ENCODE peak calls at places on chromosomes 7 and 10, in ten cellular contexts. N, J, I, X, U, T, K, B, G and Q are unnamed samples.

GRCh38 chr7:135905355-135905754 is 71.8 kb downstream of the MTPN start:
- DNase-seq in U (no peak), N (no peak), T (no peak), G (no peak), B (no peak), I (no peak), K (no peak), J (no peak), X (no peak), Q (peak; percentile 62)

GRCh38 chr7:45573636-45574470 is at the start of gene ADCY1:
- DNase-seq in T (no peak), K (no peak), J (no peak), B (no peak), I (peak; percentile 66), U (no peak), G (no peak), N (no peak), X (no peak), Q (no peak)

GRCh38 chr7:73721237-73721848 is 1.9 kb upstream of the STX1A start:
- DNase-seq in J (no peak), I (no peak), B (peak; percentile 84), N (no peak), T (no peak), X (no peak), G (no peak), U (no peak), K (peak; percentile 64), Q (no peak)

GRCh38 chr7:158281441-158281840 is 306.2 kb downstream of the PTPRN2 start:
- DNase-seq in U (no peak), T (peak; percentile 47), K (no peak), I (no peak), B (no peak), N (no peak), G (no peak), J (no peak), X (no peak), Q (no peak)

GRCh38 chr7:104643587-104644217 is 315.3 kb downstream of the LHFPL3 start:
- DNase-seq in J (no peak), N (peak; percentile 8), K (peak; percentile 9), U (no peak), B (no peak), G (peak; percentile 11), X (no peak), I (peak; percentile 15), T (no peak), Q (no peak)

GRCh38 chr10:89235073-89235798 is 16.3 kb downstream of the LIPA start:
- DNase-seq in U (no peak), K (no peak), B (peak; percentile 42), I (no peak), X (no peak), G (no peak), N (no peak), T (peak; percentile 80), J (peak; percentile 46), Q (no peak)

GRCh38 chr10:117186832-117187615 is 10.3 kb upstream of the KCNK18 start:
- DNase-seq in J (no peak), X (no peak), N (no peak), I (no peak), G (no peak), K (no peak), T (no peak), B (no peak), U (no peak), Q (no peak)

GRCh38 chr10:110512461-110513187 is 14.9 kb downstream of the DUSP5 start:
- DNase-seq in G (no peak), K (peak; percentile 87), X (peak; percentile 79), U (no peak), N (no peak), B (no peak), J (no peak), I (peak; percentile 59), T (no peak), Q (peak; percentile 71)

GRCh38 chr10:111756541-111757061 is 427.0 kb downstream of the GPAM start:
- DNase-seq in T (no peak), U (no peak), G (peak; percentile 70), N (peak; percentile 44), X (peak; percentile 4), J (no peak), B (no peak), K (no peak), I (peak; percentile 1), Q (peak; percentile 11)

GRCh38 chr7:90618880-90619279 is 22.8 kb downstream of the CDK14 start:
- DNase-seq in G (no peak), K (no peak), X (no peak), U (no peak), J (no peak), I (no peak), B (no peak), T (no peak), N (no peak), Q (no peak)

GRCh38 chr7:100839361-100839760 is 12.0 kb upstream of the EPHB4 start:
- DNase-seq in X (no peak), T (no peak), K (no peak), U (no peak), G (no peak), N (no peak), J (no peak), I (no peak), B (no peak), Q (no peak)

GRCh38 chr7:100836812-100837098 is 9.4 kb upstream of the EPHB4 start:
- DNase-seq in B (no peak), U (no peak), G (no peak), X (no peak), T (no peak), K (no peak), N (no peak), J (no peak), I (no peak), Q (no peak)

GRCh38 chr7:100832281-100832633 is 4.9 kb upstream of the EPHB4 start:
- DNase-seq in I (no peak), X (no peak), U (no peak), N (no peak), G (no peak), B (no peak), K (no peak), T (no peak), J (no peak), Q (no peak)

GRCh38 chr7:100837099-100837836 is 9.9 kb upstream of the EPHB4 start:
- DNase-seq in G (peak; percentile 82), B (peak; percentile 91), N (no peak), I (peak; percentile 81), U (peak; percentile 68), K (peak; percentile 93), T (peak; percentile 95), X (peak; percentile 67), J (peak; percentile 93), Q (peak; percentile 80)

GRCh38 chr7:100835903-100836811 is 8.8 kb upstream of the EPHB4 start:
- DNase-seq in U (no peak), T (peak; percentile 80), K (peak; percentile 66), B (peak; percentile 70), G (peak; percentile 36), X (no peak), I (no peak), J (no peak), N (peak; percentile 22), Q (no peak)
- H3K4me3 ChIP-seq in U (no peak overlapping the region), T (peak overlapping the region; percentile 52), K (no peak overlapping the region), B (peak overlapping the region; percentile 52), G (no peak overlapping the region), X (no peak overlapping the region), I (no peak overlapping the region), J (no peak overlapping the region), N (no peak overlapping the region), Q (no peak overlapping the region)

GRCh38 chr7:66687186-66687585 is 53.3 kb upstream of the RABGEF1 start:
- DNase-seq in I (no peak), J (no peak), T (no peak), X (no peak), B (no peak), U (no peak), G (no peak), K (no peak), N (no peak), Q (no peak)

GRCh38 chr7:66681491-66682349 is 53.0 kb downstream of the KCTD7 start:
- DNase-seq in X (peak; percentile 79), G (peak; percentile 96), N (peak; percentile 84), U (peak; percentile 96), T (peak; percentile 99), B (peak; percentile 97), I (peak; percentile 97), K (peak; percentile 96), J (peak; percentile 96), Q (peak; percentile 82)

GRCh38 chr7:66679633-66679980 is 50.9 kb downstream of the KCTD7 start:
- DNase-seq in G (no peak), N (no peak), K (no peak), J (no peak), U (no peak), B (no peak), X (no peak), T (no peak), I (no peak), Q (no peak)

GRCh38 chr7:66682350-66683093 is 53.8 kb downstream of the KCTD7 start:
- DNase-seq in K (peak; percentile 39), I (peak; percentile 16), B (no peak), U (no peak), X (no peak), J (peak; percentile 36), N (peak; percentile 8), T (no peak), G (no peak), Q (no peak)

GRCh38 chr7:66683770-66684123 is 55.1 kb downstream of the KCTD7 start:
- DNase-seq in B (no peak), K (no peak), I (no peak), X (no peak), U (no peak), T (no peak), J (no peak), N (no peak), G (no peak), Q (no peak)
- H3K4me3 ChIP-seq in B (no peak overlapping the region), K (no peak overlapping the region), I (no peak overlapping the region), X (no peak overlapping the region), U (no peak overlapping the region), T (no peak overlapping the region), J (no peak overlapping the region), N (no peak overlapping the region), G (no peak overlapping the region), Q (no peak overlapping the region)

GRCh38 chr10:123640016-123640535 is 26.1 kb upstream of the GPR26 start:
- DNase-seq in U (no peak), K (no peak), G (no peak), N (no peak), X (no peak), J (no peak), B (no peak), I (no peak), T (no peak), Q (no peak)
- H3K4me3 ChIP-seq in U (no peak overlapping the region), K (no peak overlapping the region), G (no peak overlapping the region), N (no peak overlapping the region), X (no peak overlapping the region), J (no peak overlapping the region), B (no peak overlapping the region), I (no peak overlapping the region), T (no peak overlapping the region), Q (no peak overlapping the region)

DNA sequence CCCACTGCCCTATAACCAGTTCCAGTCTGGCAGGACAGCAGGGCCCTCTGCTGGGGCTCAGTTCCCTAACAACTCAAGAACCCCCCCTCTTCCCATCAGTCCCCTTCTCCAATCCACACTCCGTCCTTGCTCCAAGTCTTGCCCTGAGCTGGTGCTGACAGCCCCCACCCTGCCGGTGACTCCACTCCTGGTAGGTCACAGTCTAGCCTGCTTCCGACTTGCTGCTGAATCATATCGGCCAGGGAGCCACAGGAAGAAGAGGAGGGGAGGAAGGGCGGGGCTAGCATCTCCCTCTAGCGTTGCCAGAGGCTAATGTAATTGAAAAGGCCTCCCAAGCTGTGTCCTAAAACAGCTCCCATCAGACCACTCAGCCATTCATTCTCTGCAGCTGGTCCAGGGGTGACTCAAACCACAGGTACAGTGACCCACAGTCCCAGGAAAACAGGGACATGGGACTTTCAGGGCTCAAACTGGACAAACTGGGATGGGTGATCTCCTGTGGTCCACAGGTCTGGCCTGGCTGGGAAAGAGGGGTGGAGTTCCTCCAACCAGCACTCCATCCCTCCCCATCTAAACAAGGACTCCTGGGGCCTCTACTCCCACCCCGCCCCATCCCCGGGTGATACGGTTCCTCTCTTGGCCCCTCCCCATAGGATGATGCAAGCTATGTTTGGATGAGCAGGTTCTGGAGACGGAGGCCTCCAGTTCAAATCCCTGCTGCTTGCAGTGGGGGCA is 158.8 kb downstream of the SH3PXD2A start:
- DNase-seq in B (no peak), J (peak; percentile 53), I (peak; percentile 95), X (peak; percentile 75), U (peak; percentile 72), K (peak; percentile 88), T (no peak), G (peak; percentile 50), N (peak; percentile 29), Q (peak; percentile 48)
- H3K4me3 ChIP-seq in B (no peak overlapping the region), J (no peak overlapping the region), I (peak overlapping the region; percentile 7), X (no peak overlapping the region), U (no peak overlapping the region), K (no peak overlapping the region), T (no peak overlapping the region), G (no peak overlapping the region), N (no peak overlapping the region), Q (no peak overlapping the region)